ENCODE peak calls at places on chromosomes 1 and 21, in six cellular contexts. I is prostate gland, Z is transverse colon, L is HCT116, Q is sigmoid colon, P is HepG2. C is an unnamed sample. For H3K4me1, the result is how much of the 10 kb centered on the place peaks cover.

GRCh38 chr1:116569776-116570357 is 959 bp downstream of the CD58 start:
- DNase-seq in Q (peak), P (peak), L (peak), Z (peak), I (peak), C (peak)

GRCh38 chr1:89632213-89633102 is 462 bp upstream of the LRRC8C start:
- DNase-seq in Z (peak), P (peak), I (peak), Q (peak), L (peak), C (peak)

GRCh38 chr21:26798856-26799751 is 46.1 kb downstream of the ADAMTS1 start:
- DNase-seq in Z (no peak), L (no peak), I (no peak), P (no peak), Q (no peak), C (no peak)

GRCh38 chr1:66495490-66495889 is 38.5 kb upstream of the SGIP1 start:
- DNase-seq in I (no peak), P (no peak), L (no peak), Z (no peak), Q (no peak), C (no peak)

GRCh38 chr1:61692155-61692783 is 32.7 kb downstream of the TM2D1 start:
- DNase-seq in Q (no peak), Z (peak), P (no peak), I (peak), L (no peak), C (no peak)

GRCh38 chr1:1024421-1025415 is 4.8 kb downstream of the AGRN start:
- DNase-seq in Z (no peak), P (peak), L (peak), Q (no peak), I (peak), C (peak)

GRCh38 chr1:28751315-28752056 is 14.7 kb downstream of the YTHDF2 start:
- DNase-seq in Q (no peak), L (no peak), P (no peak), I (no peak), Z (no peak), C (no peak)

GRCh38 chr1:39955547-39956539 is 898 bp downstream of the MFSD2A start:
- DNase-seq in P (no peak), L (peak), Z (peak), Q (no peak), I (no peak), C (peak)

GRCh38 chr1:14842361-14842760 is 243.9 kb downstream of the KAZN start:
- DNase-seq in I (no peak), P (no peak), Q (no peak), L (no peak), Z (no peak), C (no peak)

GRCh38 chr21:42593007-42593814 is 60.2 kb upstream of the PDE9A start:
- DNase-seq in Q (peak), Z (peak), P (peak), L (peak), I (peak), C (peak)

GRCh38 chr1:188689542-188689941 is 1788.1 kb downstream of the BRINP3 start:
- DNase-seq in P (no peak), Z (no peak), L (peak), I (no peak), Q (no peak), C (no peak)

DNA sequence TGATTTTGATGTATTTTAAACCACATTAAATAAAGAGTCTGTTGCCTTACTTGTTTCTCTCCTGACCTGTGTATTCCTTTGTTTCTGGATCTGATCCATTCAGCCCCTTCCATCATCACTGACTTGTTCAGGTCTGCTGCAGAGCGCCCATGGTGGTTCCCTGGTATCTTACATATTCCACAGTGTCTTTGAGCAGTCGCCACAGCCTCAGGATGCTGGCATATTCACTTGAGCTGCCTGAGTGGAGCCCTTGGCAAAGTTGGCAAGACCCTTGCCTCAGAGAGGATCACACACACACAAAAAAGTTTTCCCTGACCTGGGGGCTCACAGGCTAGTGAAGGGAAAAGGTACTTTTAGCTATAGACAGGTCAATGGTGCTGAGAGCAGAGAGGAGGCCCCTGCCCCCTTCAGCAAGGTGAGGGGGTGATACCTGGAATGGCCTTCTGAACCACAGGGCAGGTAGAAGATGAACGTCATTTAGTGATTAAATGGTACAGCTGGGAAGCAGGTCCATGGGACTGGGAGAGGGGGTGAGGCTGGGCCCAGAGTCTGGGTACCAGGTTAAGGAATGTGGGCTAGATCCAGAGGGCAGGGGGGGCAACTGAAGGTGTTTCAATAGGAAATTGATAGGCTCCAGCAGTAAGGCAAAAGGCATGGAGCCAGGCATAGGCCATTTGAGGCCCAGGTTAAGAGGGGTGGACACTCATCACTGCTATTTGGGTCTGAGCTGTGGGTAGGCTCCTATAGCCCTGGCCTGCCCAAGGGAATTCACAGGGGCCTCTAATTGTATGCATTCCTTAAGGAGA is 2.0 kb upstream of the CCDC28B start:
- DNase-seq in P (no peak), I (no peak), Q (no peak), Z (no peak), L (no peak), C (no peak)
- TF ChIP-seq POLR2A in P (peak), I (no peak), Q (no peak), Z (no peak), L (no peak), C (no peak)

GRCh38 chr1:236168716-236169429 is 26.5 kb downstream of the GPR137B start:
- DNase-seq in Q (peak), P (peak), L (no peak), Z (no peak), I (no peak), C (peak)
- TF ChIP-seq POLR2AphosphoS5 in Q (peak), P (no peak), L (no peak), Z (no peak), I (no peak), C (no peak)

GRCh38 chr1:226069818-226070489 is 7.4 kb downstream of the H3-3A start:
- DNase-seq in Q (no peak), L (no peak), I (no peak), P (no peak), Z (no peak), C (no peak)
- H3K4me1 ChIP-seq in Q (under half), L (under half), I (under half), P (under half), Z (under half), C (under half)

GRCh38 chr21:15065381-15066230 is 806 bp upstream of the NRIP1 start:
- DNase-seq in Z (peak), I (peak), L (no peak), Q (peak), P (peak), C (peak)

GRCh38 chr21:15066231-15066577 is 1.4 kb upstream of the NRIP1 start:
- DNase-seq in L (no peak), I (no peak), P (no peak), Z (no peak), Q (no peak), C (no peak)

GRCh38 chr21:15063081-15063820 is 1.5 kb downstream of the NRIP1 start:
- DNase-seq in Z (no peak), L (no peak), P (peak), I (no peak), Q (no peak), C (no peak)

GRCh38 chr21:15063821-15064575 is 802 bp downstream of the NRIP1 start:
- DNase-seq in P (no peak), I (peak), L (no peak), Z (peak), Q (peak), C (peak)

GRCh38 chr21:15064576-15065380 is at the start of gene NRIP1:
- DNase-seq in L (no peak), P (peak), Z (peak), Q (peak), I (peak), C (peak)
- TF ChIP-seq POLR2A in L (no peak), P (peak), Z (peak), Q (peak), I (peak), C (peak)

GRCh38 chr21:45433301-45433700 is 28.3 kb downstream of the COL18A1 start:
- DNase-seq in Q (no peak), I (no peak), Z (no peak), L (no peak), P (no peak), C (no peak)

GRCh38 chr21:45434645-45435217 is 29.8 kb downstream of the COL18A1 start:
- DNase-seq in P (no peak), L (no peak), Q (no peak), I (no peak), Z (no peak), C (no peak)

GRCh38 chr21:45435405-45435981 is 30.5 kb downstream of the COL18A1 start:
- DNase-seq in Q (no peak), L (no peak), Z (no peak), I (no peak), P (no peak), C (no peak)

GRCh38 chr21:45432575-45433255 is 27.8 kb downstream of the COL18A1 start:
- DNase-seq in L (no peak), I (no peak), Q (no peak), P (peak), Z (no peak), C (no peak)

GRCh38 chr21:45433911-45434644 is 29.1 kb downstream of the COL18A1 start:
- DNase-seq in Q (no peak), L (no peak), Z (no peak), P (no peak), I (no peak), C (no peak)
- TF ChIP-seq POLR2AphosphoS5 in Q (no peak), L (no peak), Z (no peak), P (no peak), I (no peak), C (no peak)

DNA sequence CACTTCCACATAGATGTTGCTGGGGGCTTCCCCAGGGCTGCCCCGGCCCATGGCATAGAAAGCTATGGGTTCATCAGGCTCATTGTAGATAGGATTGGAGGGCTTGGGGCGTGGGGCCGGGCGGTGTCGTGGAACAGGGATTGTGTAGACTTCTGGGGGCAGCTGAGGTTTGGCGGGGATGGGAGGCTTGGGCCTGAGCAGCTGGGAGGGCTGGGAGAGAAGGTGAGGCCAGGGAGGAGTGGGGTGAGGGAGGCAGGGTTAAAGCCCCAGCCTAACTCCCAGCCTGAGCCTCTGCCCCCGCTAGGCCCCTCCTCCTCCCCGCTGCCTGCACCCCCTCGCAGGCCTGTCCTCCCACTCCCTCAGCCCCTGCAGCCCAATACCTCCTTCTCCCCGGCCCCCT is 7.4 kb downstream of the SH2D2A start:
- DNase-seq in L (no peak), Q (no peak), I (no peak), Z (no peak), P (no peak), C (no peak)
- H3K4me1 ChIP-seq in L (under half), Q (under half), I (under half), Z (under half), P (under half), C (under half)

GRCh38 chr1:173414136-173414535 is 63.0 kb upstream of the PRDX6 start:
- DNase-seq in I (no peak), L (no peak), Z (no peak), Q (no peak), P (no peak), C (no peak)
- TF ChIP-seq POLR2A in I (no peak), L (no peak), Z (no peak), Q (no peak), P (no peak), C (no peak)

C was measured in stomach.